ENCODE peak calls at places on chromosome 2, in nine cellular contexts. J, I, S, P, G, E, D, R and X are unnamed samples. For H3K36me3, the result is how much of the 10 kb centered on the place peaks cover.

GRCh38 chr2:76640905-76641304 is 881.3 kb downstream of the LRRTM4 start:
- DNase-seq in J (no peak), I (no peak), S (no peak), P (peak), G (no peak), E (no peak), D (no peak), R (no peak), X (no peak)

GRCh38 chr2:88608184-88608583 is 19.1 kb downstream of the EIF2AK3 start:
- DNase-seq in J (no peak), I (no peak), S (no peak), P (no peak), G (no peak), E (no peak), D (no peak), R (no peak), X (no peak)

GRCh38 chr2:172977330-172978052 is 98.2 kb upstream of the MAP3K20 start:
- DNase-seq in J (no peak), I (no peak), S (no peak), P (no peak), G (no peak), E (no peak), D (no peak), R (no peak), X (no peak)

GRCh38 chr2:11866358-11867335 is 120.2 kb downstream of the LPIN1 start:
- DNase-seq in J (no peak), I (no peak), S (no peak), P (no peak), G (no peak), E (no peak), D (no peak), R (no peak), X (no peak)

GRCh38 chr2:25926913-25927312 is 48.6 kb upstream of the ASXL2 start:
- DNase-seq in J (no peak), I (no peak), S (no peak), P (no peak), G (no peak), E (no peak), D (no peak), R (no peak), X (no peak)

GRCh38 chr2:170155723-170156253 is 22.2 kb upstream of the MYO3B start:
- DNase-seq in J (no peak), I (no peak), S (no peak), P (no peak), G (no peak), E (peak), D (no peak), R (no peak), X (no peak)

GRCh38 chr2:9126540-9126939 is 80.1 kb upstream of the ASAP2 start:
- DNase-seq in J (no peak), I (no peak), S (no peak), P (no peak), G (no peak), E (no peak), D (no peak), R (no peak), X (no peak)

GRCh38 chr2:25262288-25262687 is 79.4 kb downstream of the DNMT3A start:
- DNase-seq in J (no peak), I (no peak), S (no peak), P (no peak), G (no peak), E (no peak), D (no peak), R (no peak), X (no peak)

GRCh38 chr2:109405833-109406232 is 207.9 kb downstream of the SEPTIN10 start:
- DNase-seq in J (no peak), I (no peak), S (no peak), P (no peak), G (no peak), E (no peak), D (no peak), R (no peak), X (no peak)

GRCh38 chr2:33215299-33215698 is 261.1 kb upstream of the RASGRP3 start:
- DNase-seq in J (no peak), I (no peak), S (no peak), P (peak), G (no peak), E (peak), D (no peak), R (no peak), X (no peak)

GRCh38 chr2:148201075-148202004 is 180.4 kb downstream of the MBD5 start:
- DNase-seq in J (peak), I (peak), S (peak), P (peak), G (peak), E (no peak), D (no peak), R (peak), X (peak)

GRCh38 chr2:190867182-190867581 is 13.4 kb upstream of the GLS start:
- DNase-seq in J (no peak), I (no peak), S (no peak), P (no peak), G (no peak), E (peak), D (no peak), R (no peak), X (no peak)

GRCh38 chr2:170772295-170772694 is 2.1 kb downstream of the ERICH2 start:
- DNase-seq in J (no peak), I (no peak), S (no peak), P (no peak), G (no peak), E (no peak), D (no peak), R (no peak), X (no peak)

GRCh38 chr2:208545398-208546042 is 138.9 kb downstream of the PTH2R start:
- DNase-seq in J (no peak), I (no peak), S (no peak), P (no peak), G (no peak), E (no peak), D (no peak), R (no peak), X (no peak)

GRCh38 chr2:99337931-99338580 is 867 bp downstream of the EIF5B start:
- DNase-seq in J (no peak), I (no peak), S (no peak), P (no peak), G (no peak), E (peak), D (no peak), R (no peak), X (no peak)

GRCh38 chr2:104858325-104858978 is 4.5 kb downstream of the POU3F3 start:
- DNase-seq in J (no peak), I (no peak), S (no peak), P (no peak), G (no peak), E (no peak), D (no peak), R (no peak), X (no peak)

GRCh38 chr2:158006961-158007664 is 94.6 kb upstream of the UPP2 start:
- DNase-seq in J (peak), I (no peak), S (peak), P (no peak), G (no peak), E (no peak), D (no peak), R (peak), X (no peak)

GRCh38 chr2:154698789-154699559 is 479 bp downstream of the KCNJ3 start:
- DNase-seq in J (peak), I (peak), S (no peak), P (no peak), G (no peak), E (no peak), D (no peak), R (no peak), X (peak)

GRCh38 chr2:205280630-205281225 is 401.6 kb upstream of the NRP2 start:
- DNase-seq in J (no peak), I (no peak), S (no peak), P (no peak), G (no peak), E (no peak), D (no peak), R (no peak), X (no peak)

GRCh38 chr2:157572725-157573124 is 55.9 kb downstream of the ACVR1C start:
- DNase-seq in J (peak), I (no peak), S (no peak), P (no peak), G (no peak), E (no peak), D (no peak), R (no peak), X (no peak)

GRCh38 chr2:67389286-67389685 is 7.8 kb upstream of the ETAA1 start:
- DNase-seq in J (no peak), I (no peak), S (no peak), P (no peak), G (no peak), E (peak), D (no peak), R (no peak), X (no peak)

GRCh38 chr2:71882949-71883472 is 264.7 kb downstream of the CYP26B1 start:
- DNase-seq in J (peak), I (peak), S (peak), P (peak), G (no peak), E (peak), D (peak), R (peak), X (peak)

GRCh38 chr2:19762142-19762541 is 139.6 kb downstream of the TTC32 start:
- DNase-seq in J (no peak), I (no peak), S (no peak), P (no peak), G (no peak), E (peak), D (no peak), R (no peak), X (no peak)

GRCh38 chr2:85831735-85832134 is 57.1 kb downstream of the ST3GAL5 start:
- DNase-seq in J (no peak), I (no peak), S (no peak), P (no peak), G (no peak), E (no peak), D (no peak), R (no peak), X (no peak)

GRCh38 chr2:48912110-48912509 is 156.6 kb upstream of the LHCGR start:
- DNase-seq in J (no peak), I (no peak), S (no peak), P (no peak), G (no peak), E (no peak), D (no peak), R (no peak), X (no peak)

GRCh38 chr2:159199236-159199635 is 87.3 kb downstream of the WDSUB1 start:
- DNase-seq in J (no peak), I (no peak), S (no peak), P (no peak), G (no peak), E (no peak), D (no peak), R (no peak), X (no peak)

GRCh38 chr2:119982506-119982905 is 30.4 kb upstream of the EPB41L5 start:
- DNase-seq in J (no peak), I (no peak), S (no peak), P (no peak), G (no peak), E (no peak), D (no peak), R (no peak), X (no peak)

GRCh38 chr2:65379168-65379672 is 53.2 kb downstream of the SPRED2 start:
- DNase-seq in J (no peak), I (no peak), S (no peak), P (no peak), G (no peak), E (no peak), D (no peak), R (no peak), X (no peak)

GRCh38 chr2:222627764-222628163 is 28.1 kb downstream of the FARSB start:
- DNase-seq in J (no peak), I (no peak), S (no peak), P (no peak), G (no peak), E (no peak), D (no peak), R (no peak), X (no peak)

GRCh38 chr2:222622900-222623299 is 33.0 kb downstream of the FARSB start:
- DNase-seq in J (no peak), I (no peak), S (no peak), P (no peak), G (no peak), E (no peak), D (no peak), R (no peak), X (no peak)

GRCh38 chr2:222621893-222622292 is 34.0 kb downstream of the FARSB start:
- DNase-seq in J (no peak), I (no peak), S (no peak), P (no peak), G (no peak), E (no peak), D (no peak), R (no peak), X (no peak)

DNA sequence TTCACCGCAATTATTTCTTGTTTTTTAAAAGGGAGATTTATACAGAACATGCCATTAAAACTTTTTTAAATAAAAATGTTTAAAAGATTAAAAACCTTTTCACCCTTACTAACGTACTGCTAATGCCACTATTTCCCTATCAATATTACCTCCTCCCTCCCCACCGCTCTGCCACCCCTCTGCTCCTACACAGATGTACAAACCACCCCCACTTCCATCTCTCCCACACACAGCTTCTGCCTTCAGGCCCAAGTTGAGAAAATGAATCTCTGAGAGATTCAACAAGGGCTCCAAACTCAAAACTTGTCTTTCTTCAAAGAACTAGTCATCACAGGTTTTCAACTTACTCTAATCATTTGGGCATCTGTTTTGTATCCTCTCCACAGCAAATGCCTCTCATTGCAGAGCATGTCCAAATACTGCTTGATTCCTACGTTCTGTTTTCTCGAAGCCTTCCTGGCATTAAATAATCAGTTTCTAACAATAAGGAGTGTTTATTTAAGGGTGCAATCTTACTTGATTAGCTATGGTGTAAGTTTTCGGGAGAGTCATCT is 32.1 kb downstream of the FARSB start:
- DNase-seq in J (no peak), I (no peak), S (no peak), P (no peak), G (no peak), E (no peak), D (no peak), R (no peak), X (no peak)
- H3K36me3 ChIP-seq in J (under half), I (under half), S (half or more), P (half or more), G (under half), E (half or more), D (under half), R (half or more), X (under half)

GRCh38 chr2:58665156-58665553 is 424.0 kb upstream of the FANCL start:
- DNase-seq in J (no peak), I (no peak), S (no peak), P (no peak), G (no peak), E (no peak), D (no peak), R (no peak), X (no peak)
- H3K36me3 ChIP-seq in J (under half), I (under half), S (under half), P (under half), G (under half), E (under half), D (under half), R (under half), X (under half)

GRCh38 chr2:62219407-62220159 is 23.7 kb downstream of the B3GNT2 start:
- DNase-seq in J (no peak), I (no peak), S (no peak), P (no peak), G (no peak), E (no peak), D (no peak), R (no peak), X (no peak)

GRCh38 chr2:62217980-62218379 is 22.1 kb downstream of the B3GNT2 start:
- DNase-seq in J (no peak), I (no peak), S (no peak), P (no peak), G (no peak), E (peak), D (no peak), R (no peak), X (no peak)

GRCh38 chr2:62221141-62221540 is 25.2 kb downstream of the B3GNT2 start:
- DNase-seq in J (no peak), I (no peak), S (no peak), P (no peak), G (no peak), E (peak), D (no peak), R (no peak), X (no peak)

GRCh38 chr2:62224976-62225375 is 29.1 kb downstream of the B3GNT2 start:
- DNase-seq in J (no peak), I (no peak), S (no peak), P (no peak), G (no peak), E (no peak), D (no peak), R (no peak), X (no peak)

DNA sequence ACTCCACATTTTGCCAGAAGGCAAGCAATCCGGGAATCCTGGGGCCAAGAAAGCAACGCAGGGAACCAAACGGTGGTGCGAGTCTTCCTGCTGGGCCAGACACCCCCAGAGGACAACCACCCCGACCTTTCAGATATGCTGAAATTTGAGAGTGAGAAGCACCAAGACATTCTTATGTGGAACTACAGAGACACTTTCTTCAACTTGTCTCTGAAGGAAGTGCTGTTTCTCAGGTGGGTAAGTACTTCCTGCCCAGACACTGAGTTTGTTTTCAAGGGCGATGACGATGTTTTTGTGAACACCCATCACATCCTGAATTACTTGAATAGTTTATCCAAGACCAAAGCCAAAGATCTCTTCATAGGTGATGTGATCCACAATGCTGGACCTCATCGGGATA is 26.8 kb downstream of the B3GNT2 start:
- DNase-seq in J (no peak), I (no peak), S (no peak), P (no peak), G (peak), E (no peak), D (no peak), R (no peak), X (no peak)
- H3K36me3 ChIP-seq in J (under half), I (under half), S (under half), P (under half), G (under half), E (under half), D (under half), R (under half), X (under half)

DNA sequence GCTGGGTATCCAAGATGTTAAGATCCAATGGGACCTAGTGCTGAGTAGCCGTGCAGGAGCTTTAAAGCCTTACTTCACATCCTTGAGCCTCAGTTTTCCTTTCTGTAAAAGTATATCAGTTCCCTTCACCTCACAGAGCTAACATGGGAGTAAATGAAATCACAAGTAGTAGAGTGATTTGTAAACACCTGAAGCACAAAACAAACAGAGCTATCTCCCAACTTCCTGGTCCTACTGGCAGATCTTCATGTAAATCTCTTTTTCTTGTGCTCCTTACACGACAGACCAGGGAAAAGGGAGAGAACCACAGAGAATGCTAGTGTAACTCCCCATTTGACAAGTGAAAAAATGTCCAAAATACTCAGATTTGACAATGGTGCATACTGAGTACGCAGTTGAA is 17.3 kb downstream of the CCDC93 start:
- DNase-seq in J (no peak), I (no peak), S (no peak), P (no peak), G (no peak), E (no peak), D (no peak), R (no peak), X (no peak)
- H3K36me3 ChIP-seq in J (under half), I (under half), S (half or more), P (half or more), G (half or more), E (half or more), D (under half), R (half or more), X (under half)

GRCh38 chr2:219234331-219234730 is 4.7 kb downstream of the ANKZF1 start:
- DNase-seq in J (no peak), I (no peak), S (no peak), P (no peak), G (no peak), E (no peak), D (no peak), R (no peak), X (no peak)
- H3K36me3 ChIP-seq in J (under half), I (under half), S (half or more), P (half or more), G (half or more), E (under half), D (under half), R (half or more), X (under half)

GRCh38 chr2:237993701-237994100 is 26.9 kb downstream of the UBE2F start:
- DNase-seq in J (no peak), I (no peak), S (no peak), P (no peak), G (no peak), E (no peak), D (no peak), R (no peak), X (no peak)
- H3K36me3 ChIP-seq in J (under half), I (under half), S (under half), P (half or more), G (under half), E (under half), D (under half), R (half or more), X (under half)

GRCh38 chr2:55357164-55357563 is 62.5 kb downstream of the CCDC88A start:
- DNase-seq in J (no peak), I (no peak), S (no peak), P (no peak), G (no peak), E (no peak), D (no peak), R (no peak), X (no peak)

GRCh38 chr2:55361465-55362189 is 58.0 kb downstream of the CCDC88A start:
- DNase-seq in J (no peak), I (no peak), S (no peak), P (no peak), G (no peak), E (no peak), D (no peak), R (no peak), X (no peak)

GRCh38 chr2:55363636-55364035 is 56.0 kb downstream of the CCDC88A start:
- DNase-seq in J (no peak), I (no peak), S (no peak), P (no peak), G (no peak), E (no peak), D (no peak), R (no peak), X (no peak)

GRCh38 chr2:55358451-55358850 is 61.2 kb downstream of the CCDC88A start:
- DNase-seq in J (no peak), I (no peak), S (no peak), P (no peak), G (no peak), E (no peak), D (no peak), R (no peak), X (no peak)

DNA sequence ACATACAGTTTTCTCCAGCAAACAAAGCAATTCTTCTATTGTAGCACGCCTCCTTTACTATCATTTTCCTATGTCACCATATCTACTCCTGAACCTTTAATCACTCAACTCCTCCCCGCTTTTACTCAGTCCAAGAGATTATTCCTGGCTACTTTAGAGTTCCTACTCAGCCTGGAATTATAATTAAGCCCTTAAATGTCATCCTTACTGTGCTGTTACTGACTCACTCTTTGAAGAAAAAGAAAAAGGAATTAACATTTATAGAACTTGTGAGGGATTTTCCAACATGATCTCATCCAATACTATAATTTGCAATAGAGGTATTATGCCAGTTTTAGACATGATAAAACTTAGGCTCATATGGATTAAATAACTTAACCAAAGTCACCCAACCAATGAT is 61.7 kb downstream of the CCDC88A start:
- DNase-seq in J (no peak), I (no peak), S (no peak), P (no peak), G (no peak), E (peak), D (no peak), R (no peak), X (no peak)
- H3K36me3 ChIP-seq in J (under half), I (under half), S (under half), P (under half), G (under half), E (under half), D (under half), R (under half), X (under half)